ENCODE peak calls at places on chromosomes 2 and 18, in four cellular contexts. E is CD4-positive, alpha-beta T cell; K is HEK293T; O is MCF 10A. T is an unnamed sample.
A peak's percentile ranks its signal among the peaks of the same experiment; 100 is the strongest.

GRCh38 chr2:216557413-216557812 is 58.8 kb downstream of the RPL37A start:
- DNase-seq in O (no peak), E (no peak), K (no peak), T (no peak)

GRCh38 chr2:235917506-235917905 is 250.7 kb downstream of the GBX2 start:
- DNase-seq in E (no peak), O (no peak), K (no peak), T (no peak)

GRCh38 chr18:79634593-79634992 is 45.0 kb upstream of the CTDP1 start:
- DNase-seq in O (no peak), K (no peak), E (no peak), T (no peak)

GRCh38 chr2:239227661-239228371 is 173.0 kb downstream of the HDAC4 start:
- DNase-seq in O (no peak), E (no peak), K (no peak), T (no peak)

GRCh38 chr2:240839152-240840143 is 19.4 kb upstream of the KIF1A start:
- DNase-seq in E (no peak), K (no peak), O (no peak), T (no peak)

GRCh38 chr2:68770271-68771111 is 35.9 kb downstream of the ARHGAP25 start:
- DNase-seq in K (no peak), E (no peak), O (no peak), T (no peak)

GRCh38 chr2:157691695-157692094 is 63.0 kb upstream of the ACVR1C start:
- DNase-seq in O (peak; percentile 18), K (no peak), E (no peak), T (no peak)

GRCh38 chr2:51534176-51534575 is 502.2 kb upstream of the NRXN1 start:
- DNase-seq in E (no peak), O (no peak), K (no peak), T (no peak)

GRCh38 chr2:102397167-102397566 is 25.8 kb upstream of the IL18RAP start:
- DNase-seq in E (no peak), K (no peak), O (no peak), T (no peak)

GRCh38 chr2:173982918-173983317 is 17.7 kb upstream of the SP3 start:
- DNase-seq in K (no peak), E (no peak), O (peak; percentile 94), T (no peak)

GRCh38 chr2:9983413-9984216 is 32.1 kb downstream of the GRHL1 start:
- DNase-seq in O (no peak), E (no peak), K (no peak), T (no peak)

GRCh38 chr2:42901076-42901645 is 108.8 kb upstream of the HAAO start:
- DNase-seq in K (no peak), E (no peak), O (no peak), T (no peak)

GRCh38 chr2:33340265-33340664 is 136.2 kb upstream of the RASGRP3 start:
- DNase-seq in K (no peak), O (no peak), E (no peak), T (no peak)

GRCh38 chr2:66575625-66576371 is 140.9 kb downstream of the MEIS1 start:
- DNase-seq in E (no peak), K (peak; percentile 39), O (no peak), T (no peak)

GRCh38 chr2:97928591-97928990 is 67.2 kb downstream of the TMEM131 start:
- DNase-seq in O (no peak), K (no peak), E (no peak), T (no peak)

T was measured in CD8-positive, alpha-beta memory T cell.